ENCODE peak calls at places on chromosomes 11 and 22, in seven cellular contexts. V is ovary, P is H9, X is HCT116, Z is sigmoid colon, O is heart right ventricle, W is transverse colon. F is an unnamed sample.

GRCh38 chr11:78109011-78109685 is 29.5 kb upstream of the NDUFC2 start:
- DNase-seq in O (no peak), W (no peak), V (no peak), P (no peak), Z (no peak), X (no peak), F (no peak)

GRCh38 chr11:22554221-22554620 is 71.4 kb downstream of the FANCF start:
- DNase-seq in O (no peak), V (no peak), X (no peak), W (no peak), Z (no peak), P (no peak), F (no peak)

GRCh38 chr22:36608987-36609386 is 80.0 kb upstream of the EIF3D start:
- DNase-seq in O (no peak), P (peak), V (no peak), W (no peak), Z (peak), X (no peak), F (no peak)

GRCh38 chr22:43289976-43290663 is 53.1 kb downstream of the SCUBE1 start:
- DNase-seq in Z (peak), X (no peak), O (no peak), P (no peak), W (no peak), V (peak), F (no peak)

GRCh38 chr11:117478926-117479325 is 151.3 kb downstream of the CEP164 start:
- DNase-seq in P (no peak), O (no peak), W (no peak), X (no peak), V (no peak), Z (no peak), F (no peak)

GRCh38 chr11:43787823-43788222 is 92.8 kb upstream of the ALKBH3 start:
- DNase-seq in O (no peak), X (no peak), V (no peak), Z (no peak), W (no peak), P (no peak), F (no peak)

GRCh38 chr11:67616431-67617242 is 9.9 kb downstream of the NDUFV1 start:
- DNase-seq in X (no peak), P (peak), V (no peak), W (no peak), Z (no peak), O (peak), F (no peak)

GRCh38 chr11:27462543-27462942 is 10.0 kb downstream of the LGR4 start:
- DNase-seq in V (no peak), W (no peak), Z (no peak), P (no peak), O (no peak), X (no peak), F (no peak)

GRCh38 chr11:77171885-77172665 is 44.0 kb downstream of the MYO7A start:
- DNase-seq in Z (no peak), W (no peak), V (no peak), O (no peak), X (no peak), P (peak), F (peak)

DNA sequence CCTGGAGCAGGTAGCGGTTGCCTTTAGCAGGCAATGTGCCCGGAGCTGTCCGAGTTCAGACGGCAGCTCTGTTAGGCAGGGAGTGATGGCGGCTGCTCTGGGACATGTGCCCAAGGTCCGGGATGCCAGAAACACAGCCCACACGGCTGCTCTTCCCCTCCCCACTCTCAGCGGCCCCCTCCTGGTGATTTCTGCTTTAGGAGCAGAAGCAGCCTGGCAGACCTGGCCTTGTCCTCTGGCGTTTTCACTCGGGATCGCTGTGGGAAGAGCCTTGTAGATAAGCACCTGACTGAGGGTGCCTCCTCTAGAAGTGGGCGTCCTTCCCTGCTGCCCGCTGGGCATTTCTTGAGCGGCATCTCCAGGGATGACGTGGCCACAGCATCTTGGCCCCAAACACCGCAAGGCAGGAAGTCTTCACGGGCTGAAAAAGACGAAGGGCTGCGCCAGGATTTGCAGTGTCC is 392.2 kb downstream of the TBC1D22A start:
- DNase-seq in O (peak), V (peak), Z (peak), P (no peak), W (no peak), X (no peak), F (no peak)
- TF ChIP-seq CTCF in O (no peak), V (peak), Z (no peak), P (no peak), W (no peak), X (no peak), F (no peak)

GRCh38 chr11:114200351-114200750 is 95.8 kb upstream of the NNMT start:
- DNase-seq in P (no peak), W (no peak), Z (no peak), O (no peak), V (no peak), X (no peak), F (no peak)
- TF ChIP-seq CTCF in P (no peak), W (no peak), Z (no peak), O (no peak), V (no peak), X (no peak), F (no peak)

GRCh38 chr22:50626314-50626855 is 1.6 kb downstream of the ARSA start:
- DNase-seq in X (no peak), V (no peak), W (no peak), P (peak), Z (peak), O (no peak), F (no peak)

GRCh38 chr22:50626856-50627451 is 998 bp downstream of the ARSA start:
- DNase-seq in Z (peak), W (peak), P (peak), O (no peak), V (peak), X (no peak), F (no peak)

GRCh38 chr22:50624347-50625130 is 3.4 kb downstream of the ARSA start:
- DNase-seq in P (no peak), Z (no peak), X (no peak), W (peak), V (no peak), O (no peak), F (no peak)

GRCh38 chr22:50625131-50625567 is 2.8 kb downstream of the ARSA start:
- DNase-seq in P (no peak), V (no peak), Z (no peak), W (peak), X (no peak), O (no peak), F (peak)

DNA sequence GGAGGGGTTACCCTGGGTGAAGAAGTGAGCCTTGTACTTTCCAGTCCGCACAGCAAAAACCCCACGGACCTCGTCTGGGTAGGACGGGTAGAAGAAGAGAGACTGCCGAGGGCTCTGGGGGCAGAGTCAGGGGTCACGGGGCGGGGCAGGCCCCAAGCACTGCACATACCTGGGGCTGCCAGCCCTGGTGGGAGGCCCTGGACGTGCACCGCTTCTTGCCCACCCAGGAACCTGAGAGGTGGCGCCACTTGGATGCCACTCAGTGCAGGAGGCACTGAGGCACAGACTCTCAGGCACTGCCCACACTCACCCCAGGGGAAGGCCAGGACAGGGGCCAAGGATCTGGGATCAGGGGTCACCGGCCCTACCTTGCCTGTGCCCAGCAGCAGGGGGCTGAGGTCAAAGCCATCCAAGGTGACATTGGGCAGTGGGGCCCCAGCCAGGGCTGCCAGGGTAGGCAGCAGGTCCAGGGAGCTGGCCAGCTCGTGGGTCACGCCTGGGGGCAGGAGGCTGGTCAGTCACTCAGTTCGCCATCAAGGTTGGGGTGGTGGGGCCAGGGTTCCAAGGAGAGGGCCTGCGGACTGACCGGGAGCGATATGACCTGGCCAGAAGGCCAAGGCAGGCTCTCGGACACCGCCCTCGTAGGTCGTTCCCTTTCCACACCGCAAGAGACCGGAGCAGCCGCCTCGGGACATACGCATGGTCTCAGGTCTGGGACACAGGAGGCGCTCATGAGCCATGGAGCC is 2.2 kb downstream of the ARSA start:
- DNase-seq in P (peak), V (no peak), O (no peak), X (no peak), W (no peak), Z (peak), F (no peak)
- TF ChIP-seq CTCF in P (peak), V (no peak), O (peak), X (peak), W (no peak), Z (no peak), F (no peak)

DNA sequence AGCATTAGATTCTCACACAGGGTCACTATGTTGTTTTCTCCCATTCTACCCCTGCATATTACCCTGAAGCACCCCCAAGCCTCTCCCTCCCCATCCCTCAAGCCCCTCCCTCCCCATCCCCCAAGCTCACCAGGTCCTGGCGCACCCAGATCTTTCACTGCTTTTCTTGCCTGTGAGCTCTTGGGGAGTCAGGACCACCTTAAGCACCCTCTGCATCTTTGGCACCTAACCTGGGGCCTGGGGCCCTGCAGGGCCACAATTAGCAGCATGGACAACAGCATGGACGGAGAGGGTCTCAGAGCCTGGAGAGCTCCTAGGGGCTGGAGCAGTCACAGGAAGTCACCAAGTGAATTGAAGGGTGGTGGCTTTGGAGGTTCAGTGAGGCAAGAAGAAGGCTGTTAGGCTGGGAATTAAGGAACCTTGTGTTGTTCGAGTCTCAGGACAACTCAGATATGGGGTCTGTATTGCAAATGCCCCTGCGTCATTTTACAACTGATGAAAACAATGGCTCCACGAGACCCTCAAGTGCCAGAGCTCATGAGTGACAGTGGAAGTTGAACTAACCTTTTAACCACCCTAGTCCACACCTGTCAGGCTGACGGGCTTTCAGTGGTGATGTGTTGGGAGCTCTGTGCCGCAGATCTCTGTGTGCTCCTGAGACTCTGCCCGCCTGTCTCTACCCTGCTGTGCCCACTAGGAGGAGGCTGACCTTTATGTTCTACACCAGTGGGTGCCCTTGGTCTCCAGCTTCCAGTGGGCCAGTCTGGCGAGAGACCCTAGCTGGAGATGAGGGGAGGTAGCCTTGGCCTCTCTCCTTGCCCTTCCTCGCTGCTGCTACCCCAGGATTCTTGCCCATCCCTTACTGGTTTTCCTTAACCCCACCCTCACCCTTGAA is 111.3 kb upstream of the OR4B1 start:
- DNase-seq in X (no peak), P (no peak), O (no peak), V (no peak), W (no peak), Z (no peak), F (no peak)
- TF ChIP-seq CTCF in X (peak), P (no peak), O (no peak), V (no peak), W (no peak), Z (no peak), F (no peak)

DNA sequence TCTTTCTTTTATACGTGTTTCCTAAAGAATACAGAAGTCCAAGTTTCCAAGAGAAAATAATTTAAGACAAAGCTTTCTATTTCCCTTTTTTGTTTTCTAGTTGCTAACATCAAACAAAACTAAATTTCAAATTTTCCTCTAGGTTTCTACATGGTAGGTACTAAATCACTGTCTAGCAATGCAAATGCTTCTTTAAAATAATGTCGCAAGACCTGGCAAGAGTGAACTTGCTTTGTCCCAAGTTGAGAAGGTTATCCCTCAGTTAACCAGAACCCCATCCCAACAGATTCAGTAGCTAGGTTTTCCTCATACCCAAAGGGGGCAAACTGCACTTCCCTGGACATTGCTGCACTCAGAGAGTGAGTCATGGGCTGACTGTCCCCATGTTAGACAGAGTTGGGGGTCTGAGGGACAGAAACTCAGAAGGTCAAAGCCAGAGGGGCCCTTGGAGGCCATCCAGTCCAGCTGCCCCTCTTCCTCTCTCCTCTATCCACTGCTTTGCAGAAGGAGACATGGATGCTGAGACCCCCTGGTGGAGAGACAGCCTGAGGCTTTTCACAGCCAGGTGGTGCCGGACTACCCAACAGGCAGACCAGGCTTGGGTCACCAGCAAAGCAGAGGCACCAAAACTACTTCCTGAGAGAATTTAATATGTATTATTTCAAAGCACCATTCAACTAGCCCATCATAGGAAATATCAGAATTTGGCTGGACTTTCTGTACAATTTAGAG is 23.1 kb downstream of the OR2AT4 start:
- DNase-seq in Z (no peak), O (no peak), W (no peak), P (peak), X (no peak), V (no peak), F (no peak)
- TF ChIP-seq CTCF in Z (no peak), O (no peak), W (no peak), P (no peak), X (peak), V (no peak), F (no peak)